ENCODE peak calls at places on chromosomes 5 and 9, in six cellular contexts. One of them, this sample, is unnamed.
A peak's percentile ranks its signal among the peaks of the same experiment; 100 is the strongest.

GRCh38 chr9:18502546-18502945 is 28.6 kb downstream of the ADAMTSL1 start:
- DNase-seq in LHCN-M2: peak; percentile 42
- DNase-seq in BE2C: no peak
- DNase-seq in stimulated activated CD4-positive, alpha-beta T cell treated with anti-CD3 and anti-CD28 coated beads, Interleukin-15, amount 100 ng/mL, for 24 hours: no peak
- DNase-seq in fibroblast of the aortic adventitia: no peak
- DNase-seq in SHP77 treated with DMSO at 0.1 percent for 48 hours: no peak
- DNase-seq in this sample: no peak

GRCh38 chr5:17129093-17129492 is 88.3 kb upstream of the BASP1 start:
- DNase-seq in fibroblast of the aortic adventitia: no peak
- DNase-seq in stimulated activated CD4-positive, alpha-beta T cell treated with anti-CD3 and anti-CD28 coated beads, Interleukin-15, amount 100 ng/mL, for 24 hours: no peak
- DNase-seq in LHCN-M2: no peak
- DNase-seq in BE2C: no peak
- DNase-seq in SHP77 treated with DMSO at 0.1 percent for 48 hours: no peak
- DNase-seq in this sample: no peak

GRCh38 chr5:169717298-169717697 is 80.2 kb downstream of the DOCK2 start:
- DNase-seq in BE2C: no peak
- DNase-seq in fibroblast of the aortic adventitia: peak; percentile 33
- DNase-seq in stimulated activated CD4-positive, alpha-beta T cell treated with anti-CD3 and anti-CD28 coated beads, Interleukin-15, amount 100 ng/mL, for 24 hours: no peak
- DNase-seq in SHP77 treated with DMSO at 0.1 percent for 48 hours: no peak
- DNase-seq in LHCN-M2: no peak
- DNase-seq in this sample: peak; percentile 43

GRCh38 chr5:143527808-143528207 is 124.3 kb upstream of the NR3C1 start:
- DNase-seq in SHP77 treated with DMSO at 0.1 percent for 48 hours: peak; percentile 6
- DNase-seq in fibroblast of the aortic adventitia: no peak
- DNase-seq in BE2C: no peak
- DNase-seq in stimulated activated CD4-positive, alpha-beta T cell treated with anti-CD3 and anti-CD28 coated beads, Interleukin-15, amount 100 ng/mL, for 24 hours: no peak
- DNase-seq in LHCN-M2: peak; percentile 38
- DNase-seq in this sample: no peak

GRCh38 chr9:95381243-95381642 is 63.7 kb upstream of the FANCC start:
- DNase-seq in SHP77 treated with DMSO at 0.1 percent for 48 hours: no peak
- DNase-seq in stimulated activated CD4-positive, alpha-beta T cell treated with anti-CD3 and anti-CD28 coated beads, Interleukin-15, amount 100 ng/mL, for 24 hours: no peak
- DNase-seq in fibroblast of the aortic adventitia: peak; percentile 50
- DNase-seq in LHCN-M2: peak; percentile 50
- DNase-seq in BE2C: no peak
- DNase-seq in this sample: no peak

GRCh38 chr9:108205276-108205675 is 650.5 kb downstream of the ACTL7B start:
- DNase-seq in stimulated activated CD4-positive, alpha-beta T cell treated with anti-CD3 and anti-CD28 coated beads, Interleukin-15, amount 100 ng/mL, for 24 hours: no peak
- DNase-seq in BE2C: no peak
- DNase-seq in SHP77 treated with DMSO at 0.1 percent for 48 hours: no peak
- DNase-seq in LHCN-M2: no peak
- DNase-seq in fibroblast of the aortic adventitia: no peak
- DNase-seq in this sample: no peak

GRCh38 chr5:45774528-45774927 is 78.3 kb upstream of the HCN1 start:
- DNase-seq in LHCN-M2: no peak
- DNase-seq in fibroblast of the aortic adventitia: no peak
- DNase-seq in BE2C: no peak
- DNase-seq in stimulated activated CD4-positive, alpha-beta T cell treated with anti-CD3 and anti-CD28 coated beads, Interleukin-15, amount 100 ng/mL, for 24 hours: no peak
- DNase-seq in SHP77 treated with DMSO at 0.1 percent for 48 hours: peak; percentile 13
- DNase-seq in this sample: peak; percentile 4

GRCh38 chr9:114058688-114059046 is 19.4 kb downstream of the AMBP start:
- DNase-seq in LHCN-M2: no peak
- DNase-seq in SHP77 treated with DMSO at 0.1 percent for 48 hours: no peak
- DNase-seq in stimulated activated CD4-positive, alpha-beta T cell treated with anti-CD3 and anti-CD28 coated beads, Interleukin-15, amount 100 ng/mL, for 24 hours: no peak
- DNase-seq in BE2C: peak; percentile 5
- DNase-seq in fibroblast of the aortic adventitia: no peak
- DNase-seq in this sample: no peak

GRCh38 chr9:22446950-22447606 is 454 bp downstream of the DMRTA1 start:
- DNase-seq in BE2C: peak; percentile 67
- DNase-seq in LHCN-M2: peak; percentile 67
- DNase-seq in SHP77 treated with DMSO at 0.1 percent for 48 hours: peak; percentile 8
- DNase-seq in stimulated activated CD4-positive, alpha-beta T cell treated with anti-CD3 and anti-CD28 coated beads, Interleukin-15, amount 100 ng/mL, for 24 hours: peak; percentile 67
- DNase-seq in fibroblast of the aortic adventitia: no peak
- DNase-seq in this sample: peak; percentile 60

GRCh38 chr5:5140051-5141010 is at the start of gene ADAMTS16:
- DNase-seq in SHP77 treated with DMSO at 0.1 percent for 48 hours: no peak
- DNase-seq in BE2C: peak; percentile 35
- DNase-seq in stimulated activated CD4-positive, alpha-beta T cell treated with anti-CD3 and anti-CD28 coated beads, Interleukin-15, amount 100 ng/mL, for 24 hours: peak; percentile 7
- DNase-seq in fibroblast of the aortic adventitia: no peak
- DNase-seq in LHCN-M2: no peak
- DNase-seq in this sample: no peak

GRCh38 chr5:112733586-112733985 is 4.1 kb upstream of the APC start:
- DNase-seq in LHCN-M2: no peak
- DNase-seq in stimulated activated CD4-positive, alpha-beta T cell treated with anti-CD3 and anti-CD28 coated beads, Interleukin-15, amount 100 ng/mL, for 24 hours: no peak
- DNase-seq in fibroblast of the aortic adventitia: no peak
- DNase-seq in BE2C: no peak
- DNase-seq in SHP77 treated with DMSO at 0.1 percent for 48 hours: no peak
- DNase-seq in this sample: no peak

This sample was measured in A673.